ENCODE peak calls at places on chromosome 11, in four cellular contexts. W is PC-3, G is GM23248, O is GM23338. T is an unnamed sample.

GRCh38 chr11:13288375-13289029 is 10.9 kb downstream of the BMAL1 start:
- DNase-seq in W (peak; percentile 56), G (no peak), O (no peak), T (no peak)

GRCh38 chr11:113796663-113797259 is 17.2 kb downstream of the CLDN25 start:
- DNase-seq in O (peak; percentile 87), G (peak; percentile 73), W (peak; percentile 74), T (peak; percentile 37)

GRCh38 chr11:13105237-13105844 is 96.2 kb downstream of the RASSF10 start:
- DNase-seq in W (no peak), O (no peak), G (no peak), T (no peak)

GRCh38 chr11:105701098-105701497 is 91.2 kb downstream of the GRIA4 start:
- DNase-seq in G (no peak), W (peak; percentile 96), O (no peak), T (no peak)

GRCh38 chr11:122769126-122769780 is 69.0 kb upstream of the CRTAM start:
- DNase-seq in G (peak; percentile 41), W (no peak), O (no peak), T (no peak)

GRCh38 chr11:130832571-130833432 is 83.5 kb downstream of the SNX19 start:
- DNase-seq in W (no peak), G (peak; percentile 54), O (no peak), T (no peak)

GRCh38 chr11:120811731-120812130 is 212.2 kb upstream of the TBCEL start:
- DNase-seq in G (no peak), W (peak; percentile 73), O (no peak), T (no peak)

GRCh38 chr11:65911682-65912568 is 6.9 kb downstream of the C11orf68 start:
- DNase-seq in W (peak; percentile 99), G (peak; percentile 95), O (peak; percentile 84), T (no peak)

GRCh38 chr11:95849087-95849825 is 59.0 kb downstream of the CEP57 start:
- DNase-seq in G (peak; percentile 84), W (peak; percentile 88), O (peak; percentile 59), T (peak; percentile 24)

GRCh38 chr11:64854534-64855502 is 10.4 kb upstream of the CDC42BPG start:
- DNase-seq in W (peak; percentile 100), G (peak; percentile 97), O (no peak), T (no peak)

GRCh38 chr11:117443269-117444186 is 115.9 kb downstream of the CEP164 start:
- DNase-seq in G (peak; percentile 70), W (peak; percentile 55), O (peak; percentile 87), T (no peak)

GRCh38 chr11:122663764-122664163 is 8.2 kb downstream of the UBASH3B start:
- DNase-seq in W (no peak), G (peak; percentile 47), O (no peak), T (no peak)

GRCh38 chr11:63905179-63905578 is 11.8 kb downstream of the RCOR2 start:
- DNase-seq in O (no peak), W (no peak), G (peak; percentile 47), T (no peak)

GRCh38 chr11:93813974-93814373 is 29.9 kb downstream of the MED17 start:
- DNase-seq in G (no peak), O (no peak), W (no peak), T (no peak)

GRCh38 chr11:56750190-56750589 is 1.7 kb upstream of the OR9G4 start:
- DNase-seq in W (no peak), O (peak; percentile 59), G (no peak), T (no peak)

GRCh38 chr11:59800390-59801037 is 10.1 kb downstream of the MRPL16 start:
- DNase-seq in G (no peak), O (no peak), W (no peak), T (no peak)

DNA sequence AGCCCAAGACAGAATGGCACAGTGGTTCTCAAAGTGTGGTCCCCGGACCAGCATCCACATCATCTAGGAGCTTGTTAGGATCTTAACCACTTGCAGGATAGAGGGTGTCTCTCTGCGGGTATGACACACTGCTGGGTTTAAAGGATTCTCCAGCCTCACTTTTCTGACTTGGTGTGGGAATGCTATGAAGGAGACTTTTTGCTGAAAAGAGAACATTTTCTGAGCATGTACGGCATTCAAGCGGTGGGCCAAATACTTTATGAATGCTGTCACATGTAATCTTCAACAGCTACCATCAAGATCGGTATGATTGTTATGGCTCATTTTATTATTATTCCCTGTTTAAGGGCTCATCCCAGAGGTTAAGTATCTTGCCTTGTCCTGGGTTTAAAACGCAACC is 1.7 kb upstream of the CD82 start:
- DNase-seq in O (no peak), G (peak; percentile 63), W (no peak), T (no peak)
- TF ChIP-seq EZH2phosphoT487 in O (no peak), G (no peak), W (no peak), T (no peak)

GRCh38 chr11:34626393-34626792 is 5.5 kb downstream of the EHF start:
- DNase-seq in G (peak; percentile 20), W (no peak), O (no peak), T (no peak)
- TF ChIP-seq EZH2phosphoT487 in G (no peak), W (no peak), O (no peak), T (no peak)

DNA sequence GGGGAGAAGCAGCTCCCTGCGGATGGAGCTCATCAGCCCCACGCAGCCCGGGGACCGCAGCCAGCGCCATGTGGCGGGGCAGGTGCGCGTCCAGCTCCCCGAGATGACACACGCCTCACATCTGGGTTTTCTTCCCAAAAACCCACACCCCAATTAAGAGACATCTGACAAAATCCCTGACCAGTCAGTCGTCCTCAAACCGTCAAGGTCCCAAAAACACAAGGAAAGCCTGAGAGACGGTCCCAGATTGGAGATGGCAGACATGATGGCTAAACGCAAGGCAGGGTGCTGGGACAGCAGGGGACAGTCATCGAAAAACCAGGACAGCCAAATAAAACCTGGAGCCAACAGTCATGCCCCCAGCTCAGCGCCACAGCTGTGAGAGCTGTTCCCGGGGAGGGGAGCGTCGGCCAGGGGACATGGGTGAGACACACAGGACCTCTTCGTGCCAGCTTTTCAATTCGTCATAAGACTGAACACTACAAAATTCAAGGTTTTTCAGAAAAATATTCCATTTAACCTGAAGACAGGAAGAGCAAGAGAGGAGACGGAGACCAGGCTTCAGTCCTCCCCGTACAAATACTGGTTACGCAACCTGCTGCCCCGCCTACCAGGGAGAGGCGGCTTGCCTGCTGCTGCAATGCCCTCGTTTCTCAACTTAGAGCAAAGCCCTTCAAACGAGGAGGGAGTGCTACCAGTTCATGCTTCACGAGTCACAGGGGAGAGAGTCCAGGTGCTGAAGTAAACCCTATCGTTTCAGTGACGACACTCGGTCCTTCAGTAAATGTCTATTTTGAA is 10.5 kb downstream of the TOLLIP start:
- DNase-seq in G (peak; percentile 93), O (peak; percentile 46), W (peak; percentile 69), T (no peak)
- TF ChIP-seq EZH2phosphoT487 in G (no peak), O (no peak), W (no peak), T (no peak)

GRCh38 chr11:5277807-5278206 is 8.1 kb upstream of the HBE1 start:
- DNase-seq in W (no peak), O (no peak), G (no peak), T (no peak)
- TF ChIP-seq EZH2phosphoT487 in W (no peak), O (no peak), G (no peak), T (no peak)

GRCh38 chr11:100808904-100809491 is 121.9 kb downstream of the ARHGAP42 start:
- DNase-seq in O (peak; percentile 20), W (peak; percentile 82), G (peak; percentile 55), T (no peak)

GRCh38 chr11:100812517-100812916 is 125.4 kb downstream of the ARHGAP42 start:
- DNase-seq in G (no peak), W (no peak), O (no peak), T (no peak)

GRCh38 chr11:100805509-100806199 is 118.6 kb downstream of the ARHGAP42 start:
- DNase-seq in O (no peak), W (peak; percentile 86), G (peak; percentile 70), T (no peak)

GRCh38 chr11:100810666-100811065 is 123.6 kb downstream of the ARHGAP42 start:
- DNase-seq in W (no peak), O (no peak), G (no peak), T (no peak)

GRCh38 chr11:100810146-100810545 is 123.1 kb downstream of the ARHGAP42 start:
- DNase-seq in G (peak; percentile 7), W (peak; percentile 76), O (no peak), T (no peak)
- TF ChIP-seq EZH2phosphoT487 in G (no peak), W (no peak), O (no peak), T (no peak)

DNA sequence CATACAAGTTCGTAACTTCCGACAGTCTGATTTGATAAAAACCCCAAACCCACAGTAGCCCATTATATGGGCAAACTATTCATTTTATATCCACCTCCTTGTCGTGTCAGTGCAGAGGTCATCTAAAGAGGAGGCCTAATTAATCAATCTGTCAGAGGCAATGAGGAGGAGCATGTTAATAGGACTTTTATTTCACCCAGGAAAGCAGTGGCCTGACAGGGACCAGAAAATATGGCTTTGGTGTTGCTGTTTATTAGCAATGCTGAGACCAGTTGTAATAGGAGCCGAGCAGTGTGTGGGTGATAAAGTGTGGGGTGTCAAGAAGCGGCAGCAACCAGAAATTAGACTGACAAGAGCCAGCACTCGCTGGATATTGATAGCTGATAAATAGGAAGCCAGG is 124.3 kb downstream of the ARL14EP start:
- DNase-seq in G (no peak), O (no peak), W (no peak), T (no peak)
- TF ChIP-seq EZH2phosphoT487 in G (no peak), O (no peak), W (no peak), T (no peak)

DNA sequence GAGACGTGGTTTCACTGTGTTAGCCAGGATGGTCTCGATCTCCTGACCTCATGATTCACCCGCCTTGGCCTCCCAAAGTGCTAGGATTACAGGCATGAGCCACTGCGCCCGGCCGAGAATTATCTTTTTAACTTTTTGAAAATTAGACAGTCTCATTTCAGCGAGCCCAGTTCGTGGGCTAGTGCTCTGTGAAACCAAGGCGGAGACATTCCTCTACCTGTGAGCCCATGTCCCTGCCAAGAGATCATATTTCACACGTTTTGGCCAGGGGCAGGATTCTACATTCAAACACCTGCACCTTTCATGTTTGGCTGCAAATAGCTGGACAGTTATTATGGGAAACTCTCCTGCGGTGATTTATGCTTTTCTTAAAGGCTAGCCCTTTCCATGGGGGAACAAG is 60.3 kb downstream of the IRAG1 start:
- DNase-seq in W (peak; percentile 56), O (no peak), G (no peak), T (no peak)
- TF ChIP-seq EZH2phosphoT487 in W (no peak), O (no peak), G (no peak), T (no peak)

DNA sequence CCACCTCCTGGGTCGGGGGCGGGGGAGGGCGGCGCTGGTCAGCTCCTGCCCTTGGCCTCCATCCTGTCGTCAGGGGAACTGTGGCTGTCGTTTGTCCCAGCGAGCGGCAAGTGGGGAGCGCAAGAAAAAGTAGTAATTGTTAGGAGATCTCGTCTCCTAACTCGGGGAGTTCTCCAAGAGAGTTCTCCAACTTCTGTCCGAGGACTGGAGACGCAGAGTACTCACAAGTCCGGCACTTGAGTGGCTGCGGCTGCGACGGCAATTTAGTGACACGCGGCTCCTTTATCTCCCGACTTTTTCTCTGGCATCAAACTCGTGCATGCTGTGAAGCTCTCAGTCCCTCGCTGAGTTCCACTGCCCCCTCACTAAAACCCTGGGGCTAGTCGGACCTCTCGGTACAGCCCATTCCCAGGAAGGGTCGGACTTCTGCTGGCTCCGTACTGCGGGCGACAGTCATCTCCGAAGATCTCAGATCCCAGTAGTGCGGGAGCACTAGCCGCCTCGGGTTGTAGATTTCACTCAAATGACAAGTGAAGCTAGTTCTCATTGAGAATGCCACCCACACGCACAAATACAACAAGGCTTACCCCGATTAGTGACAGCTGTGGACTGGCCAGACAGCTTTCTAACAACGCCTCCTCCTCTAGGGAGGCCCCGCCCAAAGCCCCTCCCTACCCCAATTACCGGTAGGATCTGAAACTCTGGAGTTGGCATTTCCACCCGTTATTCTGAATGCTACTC is at the start of gene PGR:
- DNase-seq in O (peak; percentile 55), W (no peak), G (peak; percentile 8), T (no peak)
- TF ChIP-seq EZH2phosphoT487 in O (peak; percentile 70), W (peak; percentile 57), G (peak; percentile 47), T (no peak)